ENCODE peak calls at places on chromosomes 12 and 14, in seven cellular contexts. J, F, H, E, S, A and V are unnamed samples.

GRCh38 chr12:115964214-115964613 is 313.3 kb downstream of the MED13L start:
- DNase-seq in J (no peak), S (no peak), H (no peak), F (no peak), A (no peak), E (no peak), V (no peak)

GRCh38 chr12:102959391-102959790 is 1.9 kb downstream of the ASCL1 start:
- DNase-seq in A (no peak), F (no peak), H (no peak), J (no peak), E (no peak), S (no peak), V (no peak)

GRCh38 chr12:118175823-118176447 is 40.0 kb downstream of the PEBP1 start:
- DNase-seq in S (no peak), F (no peak), H (no peak), A (no peak), E (no peak), J (no peak), V (no peak)

GRCh38 chr14:68792830-68793733 is at the start of gene ZFP36L1:
- DNase-seq in E (peak), H (peak), S (peak), J (peak), F (peak), A (peak), V (peak)

GRCh38 chr12:55771736-55772135 is 28.8 kb downstream of the GDF11 start:
- DNase-seq in A (peak), F (no peak), J (no peak), E (no peak), H (no peak), S (no peak), V (no peak)

GRCh38 chr14:63800651-63801385 is 52.0 kb upstream of the SYNE2 start:
- DNase-seq in F (no peak), A (no peak), S (no peak), H (no peak), J (no peak), E (no peak), V (no peak)

GRCh38 chr12:122867701-122868461 is 28.0 kb downstream of the VPS37B start:
- DNase-seq in F (no peak), A (no peak), H (no peak), S (no peak), E (no peak), J (no peak), V (no peak)

GRCh38 chr14:63960926-63961567 is 108.2 kb downstream of the SYNE2 start:
- DNase-seq in F (no peak), J (no peak), S (no peak), E (no peak), A (no peak), H (no peak), V (no peak)

GRCh38 chr14:69214376-69214775 is 23.1 kb downstream of the EXD2 start:
- DNase-seq in S (no peak), H (no peak), F (no peak), J (no peak), A (no peak), E (no peak), V (no peak)

GRCh38 chr12:6852651-6853354 is 853 bp downstream of the USP5 start:
- DNase-seq in A (peak), F (no peak), E (peak), S (no peak), J (peak), H (peak), V (peak)

GRCh38 chr12:95674631-95675030 is 115.9 kb downstream of the NTN4 start:
- DNase-seq in H (no peak), J (no peak), S (no peak), E (no peak), A (peak), F (no peak), V (no peak)

GRCh38 chr14:100901391-100902183 is 1.9 kb downstream of the RTL1 start:
- DNase-seq in E (no peak), S (no peak), F (no peak), J (no peak), H (peak), A (no peak), V (no peak)

GRCh38 chr14:54396493-54397335 is at the start of gene CDKN3:
- DNase-seq in S (peak), H (peak), E (peak), F (peak), A (peak), J (peak), V (peak)

GRCh38 chr12:94841171-94841570 is 162.3 kb downstream of the NDUFA12 start:
- DNase-seq in S (no peak), J (no peak), H (no peak), E (no peak), A (no peak), F (no peak), V (no peak)

GRCh38 chr12:75979181-75979580 is 52.4 kb downstream of the PHLDA1 start:
- DNase-seq in H (peak), J (no peak), F (no peak), E (no peak), A (no peak), S (no peak), V (no peak)

GRCh38 chr14:70827366-70828151 is 18.2 kb upstream of the MAP3K9 start:
- DNase-seq in S (no peak), J (no peak), E (no peak), F (no peak), A (no peak), H (no peak), V (no peak)

GRCh38 chr12:2959508-2960431 is 573 bp downstream of the TEAD4 start:
- DNase-seq in H (peak), J (peak), E (no peak), A (peak), F (no peak), S (peak), V (peak)

GRCh38 chr12:58171914-58172313 is 230.5 kb downstream of the ATP23 start:
- DNase-seq in J (no peak), F (no peak), S (no peak), E (no peak), A (no peak), H (no peak), V (no peak)

GRCh38 chr14:104370256-104370870 is 209.2 kb upstream of the C14orf180 start:
- DNase-seq in F (no peak), S (no peak), H (peak), J (no peak), A (peak), E (no peak), V (no peak)

GRCh38 chr12:101018540-101018939 is 191.5 kb downstream of the SLC5A8 start:
- DNase-seq in J (no peak), F (no peak), S (no peak), H (peak), E (no peak), A (no peak), V (no peak)

GRCh38 chr14:76900406-76901085 is 74.3 kb downstream of the LRRC74A start:
- DNase-seq in S (no peak), E (no peak), F (no peak), J (no peak), A (no peak), H (no peak), V (no peak)

GRCh38 chr12:122886851-122887816 is 8.8 kb downstream of the VPS37B start:
- DNase-seq in A (no peak), S (peak), F (no peak), E (peak), H (peak), J (no peak), V (peak)

GRCh38 chr12:124569375-124570148 is 2.1 kb upstream of the NCOR2 start:
- DNase-seq in A (no peak), F (no peak), S (no peak), J (no peak), H (peak), E (no peak), V (no peak)

GRCh38 chr14:64801800-64802199 is 77.9 kb downstream of the SPTB start:
- DNase-seq in J (no peak), A (peak), E (no peak), H (peak), S (no peak), F (no peak), V (no peak)

GRCh38 chr12:126668961-126669360 is 1598.0 kb upstream of the TMEM132C start:
- DNase-seq in F (no peak), J (no peak), S (no peak), H (peak), E (no peak), A (no peak), V (no peak)

GRCh38 chr12:109056891-109057290 is 4.5 kb downstream of the USP30 start:
- DNase-seq in E (no peak), A (no peak), S (no peak), J (no peak), F (no peak), H (no peak), V (no peak)

GRCh38 chr14:22303589-22304195 is 285.3 kb downstream of the DAD1 start:
- DNase-seq in F (no peak), E (no peak), J (no peak), H (no peak), A (peak), S (no peak), V (no peak)

GRCh38 chr14:88992011-88992410 is 167.6 kb downstream of the TTC8 start:
- DNase-seq in J (no peak), H (no peak), F (no peak), A (no peak), E (no peak), S (no peak), V (no peak)

GRCh38 chr12:116276433-116277216 is 868 bp downstream of the MED13L start:
- DNase-seq in F (peak), J (peak), H (peak), S (peak), A (peak), E (peak), V (peak)

GRCh38 chr14:46663382-46663781 is 11.8 kb upstream of the RPL10L start:
- DNase-seq in J (no peak), H (no peak), S (no peak), A (no peak), F (no peak), E (no peak), V (no peak)

GRCh38 chr12:54750-55535 is 11.6 kb upstream of the IQSEC3 start:
- DNase-seq in E (no peak), H (no peak), S (no peak), J (no peak), F (no peak), A (no peak), V (no peak)

GRCh38 chr12:66590276-66590675 is 88.6 kb downstream of the GRIP1 start:
- DNase-seq in E (no peak), H (no peak), F (no peak), J (no peak), A (no peak), S (no peak), V (no peak)

GRCh38 chr14:67630938-67631337 is 11.2 kb downstream of the ARG2 start:
- DNase-seq in J (no peak), F (no peak), E (no peak), S (no peak), H (no peak), A (no peak), V (no peak)

GRCh38 chr12:14400599-14400998 is 35.1 kb downstream of the ATF7IP start:
- DNase-seq in E (no peak), A (no peak), J (no peak), S (no peak), F (no peak), H (no peak), V (no peak)

GRCh38 chr14:94770251-94770749 is 387 bp upstream of the GSC start:
- DNase-seq in J (no peak), E (no peak), H (no peak), S (no peak), A (no peak), F (no peak), V (no peak)

GRCh38 chr12:131142891-131143637 is 189.4 kb downstream of the ADGRD1 start:
- DNase-seq in A (no peak), F (no peak), J (no peak), S (no peak), H (peak), E (no peak), V (no peak)

GRCh38 chr12:12719496-12719895 is 2.3 kb downstream of the CDKN1B start:
- DNase-seq in H (no peak), E (no peak), S (peak), F (no peak), A (no peak), J (no peak), V (no peak)

GRCh38 chr14:90541076-90541634 is 144.3 kb downstream of the CALM1 start:
- DNase-seq in J (no peak), A (no peak), S (no peak), H (no peak), F (no peak), E (no peak), V (no peak)